ENCODE peak calls at places on chromosomes 12 and 14, in six cellular contexts. C is transverse colon, Q is IMR-90, X is neural progenitor cell, H is RWPE2, Z is gastrocnemius medialis. J is an unnamed sample. For H3K4me1 and H3K36me3, the result is how much of the 10 kb centered on the place peaks cover.

GRCh38 chr12:552466-552865 is 92.7 kb downstream of the B4GALNT3 start:
- DNase-seq in C (no peak), Q (no peak), X (no peak), H (no peak), Z (no peak), J (no peak)

GRCh38 chr14:96131836-96132235 is 72.8 kb upstream of the BDKRB2 start:
- DNase-seq in C (no peak), Q (no peak), X (no peak), H (no peak), Z (no peak), J (no peak)

GRCh38 chr12:54363047-54363446 is 1.2 kb downstream of the GPR84 start:
- DNase-seq in C (no peak), Q (no peak), X (no peak), H (no peak), Z (no peak), J (no peak)

GRCh38 chr12:46267618-46268348 is 1.1 kb downstream of the SLC38A1 start:
- DNase-seq in C (no peak), Q (peak), X (peak), H (no peak), Z (no peak), J (no peak)

GRCh38 chr14:100713720-100714119 is 13.0 kb upstream of the DLK1 start:
- DNase-seq in C (no peak), Q (no peak), X (no peak), H (no peak), Z (no peak), J (no peak)

GRCh38 chr12:88571543-88571942 is 8.7 kb downstream of the KITLG start:
- DNase-seq in C (no peak), Q (no peak), X (no peak), H (no peak), Z (no peak), J (no peak)

GRCh38 chr14:50920482-50921225 is 23.6 kb downstream of the PYGL start:
- DNase-seq in C (no peak), Q (peak), X (peak), H (no peak), Z (no peak), J (no peak)

GRCh38 chr14:25006961-25007795 is 42.8 kb downstream of the STXBP6 start:
- DNase-seq in C (no peak), Q (peak), X (no peak), H (no peak), Z (no peak), J (no peak)

GRCh38 chr14:44626423-44626822 is 119.3 kb upstream of the FSCB start:
- DNase-seq in C (no peak), Q (no peak), X (no peak), H (no peak), Z (no peak), J (no peak)

GRCh38 chr14:63452796-63453195 is 90.4 kb downstream of the PPP2R5E start:
- DNase-seq in C (no peak), Q (no peak), X (no peak), H (no peak), Z (no peak), J (no peak)

GRCh38 chr14:63223596-63223995 is 19.4 kb downstream of the RHOJ start:
- DNase-seq in C (no peak), Q (no peak), X (no peak), H (no peak), Z (no peak), J (no peak)

GRCh38 chr14:103103461-103104388 is 9.2 kb downstream of the EXOC3L4 start:
- DNase-seq in C (peak), Q (peak), X (no peak), H (no peak), Z (no peak), J (no peak)

GRCh38 chr12:22874151-22874550 is 249.2 kb downstream of the ETNK1 start:
- DNase-seq in C (no peak), Q (no peak), X (no peak), H (no peak), Z (no peak), J (no peak)

GRCh38 chr14:85634205-85634604 is 104.3 kb downstream of the FLRT2 start:
- DNase-seq in C (no peak), Q (no peak), X (no peak), H (no peak), Z (no peak), J (no peak)

GRCh38 chr14:94517641-94518257 is 8.5 kb upstream of the SERPINA12 start:
- DNase-seq in C (no peak), Q (no peak), X (no peak), H (no peak), Z (no peak), J (no peak)

GRCh38 chr12:106709068-106709511 is 65.4 kb upstream of the RIC8B start:
- DNase-seq in C (no peak), Q (no peak), X (no peak), H (no peak), Z (no peak), J (no peak)

GRCh38 chr12:75177997-75178396 is 31.6 kb downstream of the KCNC2 start:
- DNase-seq in C (no peak), Q (peak), X (no peak), H (no peak), Z (no peak), J (no peak)

GRCh38 chr12:48602192-48602989 is 32.5 kb upstream of the LALBA start:
- DNase-seq in C (no peak), Q (no peak), X (no peak), H (no peak), Z (no peak), J (no peak)

GRCh38 chr14:57049848-57050247 is 218.9 kb downstream of the EXOC5 start:
- DNase-seq in C (no peak), Q (no peak), X (no peak), H (no peak), Z (no peak), J (no peak)

GRCh38 chr14:80958258-80958657 is 2.8 kb downstream of the TSHR start:
- DNase-seq in C (no peak), Q (no peak), X (no peak), H (no peak), Z (no peak), J (no peak)

GRCh38 chr12:106341086-106341879 is 16.3 kb upstream of the POLR3B start:
- DNase-seq in C (no peak), Q (peak), X (no peak), H (no peak), Z (no peak), J (no peak)

GRCh38 chr12:3920378-3921141 is 47.4 kb upstream of the PARP11 start:
- DNase-seq in C (peak), Q (no peak), X (no peak), H (no peak), Z (no peak), J (no peak)

DNA sequence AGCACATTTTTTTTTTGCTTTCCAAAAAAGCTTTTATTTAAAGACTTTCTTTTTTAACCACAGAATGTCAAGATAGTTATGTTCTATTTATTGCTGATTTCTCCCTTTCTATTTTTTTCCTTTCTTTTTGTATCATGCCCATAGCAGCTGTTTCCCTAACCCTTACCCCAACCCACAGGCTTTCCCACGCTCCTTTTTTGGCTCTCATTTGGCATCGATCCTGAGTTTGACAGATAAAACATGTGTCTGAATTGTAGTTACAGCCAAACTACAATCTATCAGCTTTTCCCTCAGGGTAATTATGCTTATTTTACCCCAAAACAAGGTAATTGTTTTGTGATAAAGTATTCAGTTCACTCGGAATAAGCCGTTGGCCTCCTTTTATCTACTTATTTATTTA is 46.7 kb downstream of the PDE3A start:
- DNase-seq in C (no peak), Q (no peak), X (no peak), H (no peak), Z (no peak), J (no peak)
- H3K4me1 ChIP-seq in C (under half), Q (under half), X (under half), H (under half), Z (under half), J (under half)

GRCh38 chr14:92014014-92014413 is 25.8 kb downstream of the TRIP11 start:
- DNase-seq in C (no peak), Q (no peak), X (no peak), H (no peak), Z (no peak), J (no peak)
- H3K36me3 ChIP-seq in C (half or more), Q (under half), X (under half), H (half or more), Z (under half), J (under half)

DNA sequence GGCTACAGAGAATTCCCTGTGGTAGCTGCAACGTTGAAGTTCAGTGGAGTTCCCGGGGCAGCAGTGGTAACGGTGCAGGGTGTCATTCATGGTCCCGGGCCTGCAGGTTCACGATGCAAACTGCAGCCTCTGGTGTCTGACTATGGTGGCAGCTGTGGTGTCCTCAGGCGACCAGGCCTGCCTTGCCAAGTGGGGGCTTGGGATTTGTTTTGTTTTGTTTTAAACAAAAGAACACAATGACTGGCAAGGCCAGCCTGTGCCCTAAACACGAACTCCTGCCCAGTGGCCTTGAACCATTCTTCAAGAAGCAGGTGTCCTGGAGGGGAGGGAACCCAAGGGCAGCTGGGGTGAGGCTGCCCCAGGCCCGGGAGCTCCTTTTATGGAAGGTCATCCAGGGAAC is 48.5 kb downstream of the LRRC74A start:
- DNase-seq in C (no peak), Q (no peak), X (no peak), H (no peak), Z (no peak), J (no peak)
- H3K4me1 ChIP-seq in C (under half), Q (under half), X (under half), H (under half), Z (under half), J (under half)

DNA sequence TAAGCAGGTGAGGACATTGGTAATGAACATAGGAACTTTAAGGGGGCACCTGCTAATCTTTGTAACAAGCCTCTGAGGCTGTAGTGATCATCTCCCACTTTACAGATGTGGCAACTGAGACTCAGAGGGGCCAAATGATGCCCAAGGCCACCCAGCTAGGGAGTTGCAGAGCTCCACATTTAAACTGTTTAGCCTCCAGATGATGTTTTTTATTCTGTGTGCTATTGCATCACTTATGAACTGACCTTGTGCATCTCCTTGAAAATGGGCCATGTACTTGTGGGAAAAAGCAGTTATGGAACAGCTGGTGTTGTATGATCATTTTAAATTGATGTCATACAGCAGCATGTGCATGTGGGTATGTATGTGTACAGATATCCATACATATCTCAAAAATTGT is 41.4 kb downstream of the TPCN1 start:
- DNase-seq in C (no peak), Q (no peak), X (no peak), H (no peak), Z (no peak), J (no peak)
- H3K36me3 ChIP-seq in C (under half), Q (under half), X (under half), H (under half), Z (under half), J (under half)

GRCh38 chr14:90538095-90538494 is 141.3 kb downstream of the CALM1 start:
- DNase-seq in C (no peak), Q (no peak), X (no peak), H (no peak), Z (no peak), J (no peak)

GRCh38 chr14:90535556-90535930 is 138.7 kb downstream of the CALM1 start:
- DNase-seq in C (no peak), Q (no peak), X (no peak), H (no peak), Z (no peak), J (no peak)

GRCh38 chr14:90536092-90536491 is 139.3 kb downstream of the CALM1 start:
- DNase-seq in C (no peak), Q (no peak), X (no peak), H (no peak), Z (no peak), J (peak)

GRCh38 chr14:90534838-90535555 is 138.2 kb downstream of the CALM1 start:
- DNase-seq in C (no peak), Q (no peak), X (no peak), H (no peak), Z (no peak), J (no peak)

DNA sequence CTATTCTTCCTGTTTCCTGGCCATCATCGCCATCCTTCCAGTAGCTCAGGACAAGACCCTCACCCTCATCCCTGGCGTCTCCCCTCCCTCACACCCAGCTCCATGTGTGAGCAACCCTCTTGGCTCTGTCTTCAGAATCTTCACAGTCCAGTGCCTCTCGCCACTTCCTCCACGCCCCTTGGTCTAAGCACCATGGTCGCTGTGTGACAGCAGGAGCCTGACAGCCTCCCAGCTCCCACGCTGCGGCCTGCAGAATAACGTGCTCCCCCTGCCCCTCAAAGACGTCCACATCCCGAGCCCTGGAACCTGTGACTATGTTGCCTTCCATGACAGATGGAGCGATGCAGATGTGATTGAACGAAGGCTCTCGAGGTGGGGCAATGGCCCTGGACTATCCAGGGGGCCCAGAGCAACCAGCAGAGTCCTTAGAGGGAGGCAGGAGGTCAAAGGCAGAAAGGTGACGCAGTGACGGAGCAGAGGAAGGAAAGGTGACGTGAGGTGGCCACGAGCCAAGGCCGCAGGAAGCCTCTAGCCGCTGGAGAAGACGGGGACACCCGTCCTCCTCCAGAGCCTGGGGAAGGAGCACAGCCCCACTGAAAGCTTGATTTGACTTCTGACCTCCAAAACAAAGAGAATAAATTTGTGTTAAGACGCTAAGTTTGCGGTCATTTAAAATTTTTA is 139.8 kb downstream of the CALM1 start:
- DNase-seq in C (no peak), Q (no peak), X (no peak), H (no peak), Z (no peak), J (no peak)
- H3K4me1 ChIP-seq in C (under half), Q (under half), X (under half), H (under half), Z (under half), J (under half)